ENCODE peak calls at places on chromosomes 13 and 19, in four cellular contexts. B is activated gamma-delta T cell treated with Interleukin-2 at 50 U/mL for 16 hours, D is NCI-H2107, S is EH. L is an unnamed sample.

GRCh38 chr19:3645067-3645396 is 18.4 kb upstream of the CACTIN start:
- DNase-seq in B (no peak), D (no peak), S (no peak), L (no peak)

GRCh38 chr13:37074703-37075102 is 15.2 kb upstream of the SUPT20H start:
- DNase-seq in B (no peak), D (no peak), S (peak), L (peak)

GRCh38 chr19:17615889-17616685 is 60.6 kb downstream of the COLGALT1 start:
- DNase-seq in B (no peak), D (no peak), S (no peak), L (no peak)

GRCh38 chr19:31339405-31339804 is 9.8 kb downstream of the TSHZ3 start:
- DNase-seq in B (no peak), D (no peak), S (no peak), L (no peak)

GRCh38 chr19:8304841-8305621 is 3.1 kb downstream of the CD320 start:
- DNase-seq in B (no peak), D (no peak), S (no peak), L (no peak)

GRCh38 chr13:97212540-97213146 is 9.5 kb upstream of the MBNL2 start:
- DNase-seq in B (no peak), D (no peak), S (peak), L (peak)

GRCh38 chr19:46340051-46340659 is 6.7 kb upstream of the PPP5C start:
- DNase-seq in B (no peak), D (no peak), S (no peak), L (no peak)

GRCh38 chr13:114068723-114069322 is 63.6 kb downstream of the RASA3 start:
- DNase-seq in B (no peak), D (no peak), S (peak), L (no peak)

GRCh38 chr19:3440082-3440481 is 40.2 kb downstream of the SMIM24 start:
- DNase-seq in B (peak), D (no peak), S (peak), L (peak)

GRCh38 chr13:28100149-28101121 is at the start of gene FLT3:
- DNase-seq in B (peak), D (no peak), S (peak), L (peak)

GRCh38 chr13:101140936-101141335 is 275.4 kb downstream of the NALCN start:
- DNase-seq in B (no peak), D (no peak), S (no peak), L (no peak)

GRCh38 chr19:43718627-43719377 is 2.9 kb downstream of the IRGC start:
- DNase-seq in B (no peak), D (no peak), S (no peak), L (no peak)

GRCh38 chr19:7986321-7987083 is 18.9 kb downstream of the ELAVL1 start:
- DNase-seq in B (no peak), D (no peak), S (peak), L (no peak)

GRCh38 chr13:79451500-79451962 is 29.4 kb upstream of the NDFIP2 start:
- DNase-seq in B (peak), D (no peak), S (peak), L (no peak)

GRCh38 chr19:19119325-19120237 is 18.7 kb downstream of the TMEM161A start:
- DNase-seq in B (no peak), D (no peak), S (no peak), L (no peak)

GRCh38 chr13:50576156-50576555 is 267.3 kb downstream of the DLEU7 start:
- DNase-seq in B (no peak), D (peak), S (no peak), L (peak)

GRCh38 chr19:17787274-17787913 is 7.5 kb upstream of the B3GNT3 start:
- DNase-seq in B (no peak), D (no peak), S (no peak), L (no peak)